ENCODE peak calls at places on chromosomes 7 and 10, in four cellular contexts. W is GM12878, M is H1, Z is SK-N-SH. A is an unnamed sample.

GRCh38 chr10:43071881-43072650 is 4.8 kb upstream of the RET start:
- DNase-seq in W (no peak), M (no peak), Z (peak), A (no peak)

GRCh38 chr7:142870575-142871259 is 14.8 kb downstream of the TRPV6 start:
- DNase-seq in W (no peak), M (peak), Z (no peak), A (no peak)

GRCh38 chr7:114422478-114423217 is 8.0 kb downstream of the FOXP2 start:
- DNase-seq in W (no peak), M (no peak), Z (no peak), A (no peak)

GRCh38 chr10:26365681-26366327 is 72.3 kb upstream of the APBB1IP start:
- DNase-seq in W (no peak), M (no peak), Z (no peak), A (no peak)

GRCh38 chr10:89074120-89074519 is 83.5 kb downstream of the FAS start:
- DNase-seq in W (no peak), M (no peak), Z (no peak), A (no peak)

GRCh38 chr10:12510566-12510965 is 161.2 kb downstream of the CAMK1D start:
- DNase-seq in W (no peak), M (peak), Z (no peak), A (no peak)

GRCh38 chr10:29807407-29807806 is 172.6 kb upstream of the SVIL start:
- DNase-seq in W (no peak), M (no peak), Z (no peak), A (no peak)

GRCh38 chr10:32347363-32347735 is 391 bp upstream of the EPC1 start:
- DNase-seq in W (no peak), M (no peak), Z (no peak), A (no peak)

GRCh38 chr7:101829856-101830255 is 12.4 kb downstream of the CUX1 start:
- DNase-seq in W (no peak), M (no peak), Z (no peak), A (no peak)

GRCh38 chr7:135801045-135801693 is 52.6 kb upstream of the FAM180A start:
- DNase-seq in W (peak), M (peak), Z (peak), A (peak)

DNA sequence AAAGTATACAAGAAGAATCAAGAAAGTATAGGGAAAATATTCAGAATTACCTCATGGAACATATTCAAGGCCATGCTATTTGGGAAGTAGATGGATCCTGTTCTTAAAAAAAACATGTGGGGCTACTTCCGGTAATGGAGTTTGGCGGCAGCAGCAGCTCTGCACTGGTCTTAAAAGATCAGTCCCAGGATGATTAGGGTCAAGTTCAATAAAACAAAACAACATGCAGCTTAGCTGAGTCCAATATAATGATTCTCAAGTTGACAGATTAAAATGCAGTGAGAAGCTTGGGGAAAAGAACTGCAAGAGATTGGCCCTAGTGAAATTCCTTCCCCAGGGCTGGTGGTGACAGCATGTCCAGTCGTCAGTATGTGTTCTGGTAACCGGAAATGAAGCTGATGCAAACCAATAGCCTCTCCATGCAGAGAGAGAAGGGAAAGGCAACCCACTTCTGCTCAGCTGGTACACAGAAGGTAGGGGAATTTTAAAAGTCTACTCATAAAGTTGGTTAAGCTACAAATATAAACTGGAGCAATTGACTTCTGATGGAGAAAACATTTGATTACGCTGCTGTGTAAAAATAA is 305.1 kb upstream of the IMMP2L start:
- DNase-seq in W (no peak), M (no peak), Z (no peak), A (no peak)
- H3K27ac ChIP-seq in W (no peak), M (no peak), Z (no peak), A (no peak)

GRCh38 chr7:151813445-151813844 is 63.5 kb downstream of the PRKAG2 start:
- DNase-seq in W (no peak), M (no peak), Z (no peak), A (no peak)

GRCh38 chr7:151812967-151813366 is 63.9 kb downstream of the PRKAG2 start:
- DNase-seq in W (no peak), M (no peak), Z (no peak), A (no peak)

GRCh38 chr7:151813997-151814396 is 62.9 kb downstream of the PRKAG2 start:
- DNase-seq in W (no peak), M (no peak), Z (no peak), A (no peak)

GRCh38 chr7:151815419-151815818 is 61.5 kb downstream of the PRKAG2 start:
- DNase-seq in W (no peak), M (no peak), Z (no peak), A (no peak)

GRCh38 chr7:151814400-151814914 is 62.5 kb downstream of the PRKAG2 start:
- DNase-seq in W (no peak), M (peak), Z (no peak), A (no peak)
- TF ChIP-seq TCF12 in W (no peak), M (no peak), Z (no peak), A (no peak)

DNA sequence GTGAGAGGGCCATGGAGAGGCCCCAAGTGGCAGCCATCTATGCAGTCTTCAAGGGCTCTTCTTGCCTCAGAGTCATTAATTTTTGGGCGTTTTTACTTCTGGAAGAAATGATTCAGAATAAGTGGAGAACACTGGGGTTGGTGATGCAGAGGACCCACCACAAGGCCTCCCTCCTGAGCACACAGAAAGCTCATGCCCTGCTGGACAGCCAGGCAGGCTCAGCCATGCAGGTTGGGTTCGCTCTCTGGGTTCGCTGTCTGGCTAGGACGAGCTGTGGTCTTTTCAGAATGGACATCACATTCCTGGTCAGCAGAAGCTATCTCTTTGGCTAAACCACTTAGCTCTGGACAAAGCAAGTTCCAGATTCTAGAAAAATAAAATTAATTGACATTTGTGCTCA is 480.8 kb downstream of the RPS24 start:
- DNase-seq in W (no peak), M (peak), Z (no peak), A (no peak)
- H3K27ac ChIP-seq in W (no peak), M (no peak), Z (no peak), A (no peak)

GRCh38 chr7:141700848-141701371 is 1.1 kb downstream of the DENND11 start:
- DNase-seq in W (no peak), M (peak), Z (peak), A (no peak)

GRCh38 chr7:141702892-141703291 is 926 bp upstream of the DENND11 start:
- DNase-seq in W (no peak), M (no peak), Z (no peak), A (no peak)

GRCh38 chr7:141702047-141702567 is at the start of gene DENND11:
- DNase-seq in W (no peak), M (peak), Z (peak), A (no peak)

GRCh38 chr7:141700291-141700847 is 1.6 kb downstream of the DENND11 start:
- DNase-seq in W (no peak), M (no peak), Z (no peak), A (no peak)

DNA sequence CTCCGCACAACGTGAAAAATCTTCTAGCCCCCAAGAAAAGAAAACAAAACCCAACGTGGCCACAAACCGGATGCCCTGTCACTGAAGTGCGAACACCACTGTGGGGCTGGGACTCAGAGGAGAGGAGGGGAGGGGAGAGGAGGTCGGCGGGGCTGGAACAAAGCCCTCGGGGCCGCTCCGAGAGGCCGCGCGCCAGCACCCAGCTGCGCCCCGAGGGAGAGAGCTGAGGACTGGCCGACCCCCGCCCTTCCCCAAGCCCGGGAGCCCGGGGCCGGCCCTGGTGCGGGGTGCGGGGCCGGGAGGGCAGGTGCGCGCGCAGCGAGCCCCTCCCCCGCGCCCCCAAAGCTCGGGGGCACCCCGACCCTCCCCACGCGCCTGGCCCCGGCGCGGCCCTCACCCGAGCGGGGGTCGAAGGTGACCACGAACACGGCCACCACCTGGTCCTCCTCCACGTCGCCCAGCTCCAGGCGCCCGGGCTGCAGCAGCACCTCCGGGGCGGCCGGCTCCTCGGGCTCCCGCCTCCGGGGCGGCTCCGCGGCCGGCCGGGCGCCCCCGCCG is 398 bp downstream of the DENND11 start:
- DNase-seq in W (peak), M (peak), Z (peak), A (no peak)
- TF ChIP-seq TCF12 in W (no peak), M (no peak), Z (no peak), A (no peak)

DNA sequence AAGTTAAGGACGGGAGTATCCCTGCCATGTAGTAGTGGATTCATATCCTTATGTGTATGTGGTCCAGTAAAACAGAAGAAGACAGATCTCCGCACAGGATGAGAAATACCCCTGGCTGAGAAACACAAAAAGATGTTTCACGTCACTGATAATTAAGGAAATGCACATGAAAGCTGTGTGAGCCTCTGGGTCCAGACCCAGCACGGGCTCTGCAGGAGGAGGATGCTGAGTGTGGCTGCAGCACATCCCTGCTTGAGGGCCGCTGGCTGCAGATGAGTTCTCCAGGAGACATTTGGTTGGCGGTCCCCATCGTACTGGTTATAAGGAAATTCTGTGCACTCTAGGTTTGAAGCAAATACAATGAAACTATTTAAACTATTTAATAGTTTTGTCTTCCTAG is 8.2 kb upstream of the SUN1 start:
- DNase-seq in W (no peak), M (no peak), Z (peak), A (no peak)
- H3K27ac ChIP-seq in W (no peak), M (no peak), Z (no peak), A (no peak)

DNA sequence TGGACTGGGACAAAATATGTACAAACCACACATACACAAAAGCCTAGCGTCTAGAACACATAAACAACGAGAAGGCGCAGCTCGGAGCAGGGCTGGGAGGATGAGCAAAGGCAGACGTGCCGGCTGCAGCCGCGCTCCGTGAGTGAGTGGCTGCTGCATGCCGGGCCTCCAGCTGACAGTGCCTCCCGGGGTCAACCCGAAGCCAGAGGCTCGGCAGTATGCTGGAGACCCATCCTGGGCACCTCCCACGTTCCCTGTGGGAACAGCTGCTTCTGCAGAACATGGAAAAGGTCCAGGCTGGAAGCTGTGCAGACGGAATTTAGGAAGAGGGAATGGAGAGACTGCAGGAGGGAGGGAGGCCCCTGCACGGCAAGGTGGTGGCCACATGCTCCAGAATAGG is 3.6 kb upstream of the GPR146 start:
- DNase-seq in W (no peak), M (no peak), Z (peak), A (peak)
- TF ChIP-seq TCF12 in W (no peak), M (no peak), Z (no peak), A (no peak)

GRCh38 chr10:60964257-60965235 is 20.6 kb upstream of the RHOBTB1 start:
- DNase-seq in W (no peak), M (no peak), Z (peak), A (peak)
- H3K27ac ChIP-seq in W (no peak), M (no peak), Z (peak), A (no peak)

A was measured in HepG2.